ENCODE peak calls at places on chromosomes 5 and 9, in seven cellular contexts. One of them, this sample, is unnamed.

GRCh38 chr9:129954868-129955550 is 88.0 kb downstream of the FNBP1 start:
- DNase-seq in SK-N-SH: no peak
- DNase-seq in bronchial epithelial cell: no peak
- DNase-seq in heart right ventricle: no peak
- DNase-seq in AG10803: no peak
- DNase-seq in brain microvascular endothelial cell: no peak
- DNase-seq in upper lobe of left lung: no peak
- DNase-seq in this sample: no peak

GRCh38 chr5:52800394-52801213 is 12.9 kb downstream of the ITGA1 start:
- DNase-seq in AG10803: peak
- DNase-seq in brain microvascular endothelial cell: peak
- DNase-seq in heart right ventricle: peak
- DNase-seq in SK-N-SH: peak
- DNase-seq in bronchial epithelial cell: peak
- DNase-seq in upper lobe of left lung: peak
- DNase-seq in this sample: no peak

GRCh38 chr9:137437691-137438590 is 3.2 kb downstream of the ENTPD8 start:
- DNase-seq in bronchial epithelial cell: no peak
- DNase-seq in heart right ventricle: no peak
- DNase-seq in upper lobe of left lung: peak
- DNase-seq in SK-N-SH: peak
- DNase-seq in brain microvascular endothelial cell: no peak
- DNase-seq in AG10803: no peak
- DNase-seq in this sample: no peak

GRCh38 chr9:114282507-114282906 is 40.4 kb upstream of the ORM1 start:
- DNase-seq in SK-N-SH: no peak
- DNase-seq in brain microvascular endothelial cell: no peak
- DNase-seq in upper lobe of left lung: no peak
- DNase-seq in AG10803: no peak
- DNase-seq in heart right ventricle: no peak
- DNase-seq in bronchial epithelial cell: no peak
- DNase-seq in this sample: no peak

GRCh38 chr5:98424681-98425454 is 348.6 kb upstream of the RGMB start:
- DNase-seq in brain microvascular endothelial cell: peak
- DNase-seq in AG10803: peak
- DNase-seq in upper lobe of left lung: no peak
- DNase-seq in SK-N-SH: no peak
- DNase-seq in bronchial epithelial cell: no peak
- DNase-seq in heart right ventricle: peak
- DNase-seq in this sample: no peak

GRCh38 chr5:39432687-39433086 is 7.9 kb upstream of the DAB2 start:
- DNase-seq in AG10803: no peak
- DNase-seq in upper lobe of left lung: no peak
- DNase-seq in bronchial epithelial cell: no peak
- DNase-seq in brain microvascular endothelial cell: no peak
- DNase-seq in SK-N-SH: no peak
- DNase-seq in heart right ventricle: no peak
- DNase-seq in this sample: no peak

GRCh38 chr9:94817291-94818195 is 91.0 kb downstream of the AOPEP start:
- DNase-seq in SK-N-SH: no peak
- DNase-seq in upper lobe of left lung: no peak
- DNase-seq in bronchial epithelial cell: no peak
- DNase-seq in heart right ventricle: no peak
- DNase-seq in brain microvascular endothelial cell: no peak
- DNase-seq in AG10803: no peak
- DNase-seq in this sample: no peak

GRCh38 chr9:7936201-7936600 is 136.6 kb upstream of the DMAC1 start:
- DNase-seq in upper lobe of left lung: no peak
- DNase-seq in bronchial epithelial cell: no peak
- DNase-seq in brain microvascular endothelial cell: no peak
- DNase-seq in heart right ventricle: no peak
- DNase-seq in AG10803: no peak
- DNase-seq in SK-N-SH: no peak
- DNase-seq in this sample: no peak

GRCh38 chr9:136198605-136199083 is 6.3 kb downstream of the LHX3 start:
- DNase-seq in AG10803: no peak
- DNase-seq in bronchial epithelial cell: peak
- DNase-seq in SK-N-SH: peak
- DNase-seq in upper lobe of left lung: peak
- DNase-seq in heart right ventricle: no peak
- DNase-seq in brain microvascular endothelial cell: no peak
- DNase-seq in this sample: no peak

DNA sequence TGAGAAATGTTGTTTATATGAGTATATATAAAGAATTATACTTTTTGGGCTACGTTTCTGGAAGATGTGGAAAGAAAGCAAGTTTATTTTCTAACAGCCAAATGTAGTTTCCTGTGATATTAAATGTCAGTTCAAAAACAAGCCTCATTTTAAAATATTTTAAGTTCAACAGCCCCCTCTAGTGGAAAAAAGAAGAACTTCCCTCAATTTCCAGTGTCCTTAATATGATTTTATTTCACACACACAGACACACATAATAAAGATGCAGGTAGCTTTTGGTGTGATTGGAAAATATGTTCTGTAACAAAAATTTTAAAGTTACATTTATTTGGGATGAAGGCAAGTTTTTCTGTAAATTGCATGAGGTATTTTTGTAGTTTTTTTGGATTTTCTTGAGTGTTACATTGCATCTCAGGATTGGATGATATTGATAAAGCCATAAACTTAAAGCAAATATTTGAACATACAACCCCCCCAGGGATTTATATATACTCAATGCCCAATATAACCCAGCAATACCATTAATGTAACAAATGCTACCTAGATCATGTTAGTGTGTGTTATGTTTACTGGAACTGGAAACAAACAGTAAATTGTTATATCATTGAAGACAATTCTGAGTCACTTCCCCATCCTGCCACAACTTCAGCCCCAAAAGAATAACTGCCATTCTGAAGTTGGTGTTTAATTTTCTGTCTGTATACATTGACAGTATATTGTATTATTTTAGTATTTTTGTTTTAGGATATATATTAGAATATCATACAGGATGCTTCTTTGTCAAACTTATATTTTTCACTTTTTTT is 54.0 kb downstream of the CCDC171 start:
- DNase-seq in heart right ventricle: peak
- DNase-seq in AG10803: peak
- DNase-seq in bronchial epithelial cell: peak
- DNase-seq in upper lobe of left lung: no peak
- DNase-seq in brain microvascular endothelial cell: peak
- DNase-seq in SK-N-SH: peak
- DNase-seq in this sample: no peak
- TF ChIP-seq CTCF in heart right ventricle: peak
- TF ChIP-seq CTCF in AG10803: peak
- TF ChIP-seq CTCF in bronchial epithelial cell: peak
- TF ChIP-seq CTCF in upper lobe of left lung: peak
- TF ChIP-seq CTCF in brain microvascular endothelial cell: peak
- TF ChIP-seq CTCF in SK-N-SH: peak
- TF ChIP-seq CTCF in this sample: peak

GRCh38 chr5:166382031-166382430 is 1909.4 kb upstream of the WWC1 start:
- DNase-seq in heart right ventricle: no peak
- DNase-seq in SK-N-SH: no peak
- DNase-seq in brain microvascular endothelial cell: no peak
- DNase-seq in upper lobe of left lung: no peak
- DNase-seq in AG10803: no peak
- DNase-seq in bronchial epithelial cell: no peak
- DNase-seq in this sample: no peak
- TF ChIP-seq CTCF in heart right ventricle: no peak
- TF ChIP-seq CTCF in SK-N-SH: no peak
- TF ChIP-seq CTCF in brain microvascular endothelial cell: peak
- TF ChIP-seq CTCF in upper lobe of left lung: no peak
- TF ChIP-seq CTCF in AG10803: no peak
- TF ChIP-seq CTCF in bronchial epithelial cell: no peak
- TF ChIP-seq CTCF in this sample: peak

DNA sequence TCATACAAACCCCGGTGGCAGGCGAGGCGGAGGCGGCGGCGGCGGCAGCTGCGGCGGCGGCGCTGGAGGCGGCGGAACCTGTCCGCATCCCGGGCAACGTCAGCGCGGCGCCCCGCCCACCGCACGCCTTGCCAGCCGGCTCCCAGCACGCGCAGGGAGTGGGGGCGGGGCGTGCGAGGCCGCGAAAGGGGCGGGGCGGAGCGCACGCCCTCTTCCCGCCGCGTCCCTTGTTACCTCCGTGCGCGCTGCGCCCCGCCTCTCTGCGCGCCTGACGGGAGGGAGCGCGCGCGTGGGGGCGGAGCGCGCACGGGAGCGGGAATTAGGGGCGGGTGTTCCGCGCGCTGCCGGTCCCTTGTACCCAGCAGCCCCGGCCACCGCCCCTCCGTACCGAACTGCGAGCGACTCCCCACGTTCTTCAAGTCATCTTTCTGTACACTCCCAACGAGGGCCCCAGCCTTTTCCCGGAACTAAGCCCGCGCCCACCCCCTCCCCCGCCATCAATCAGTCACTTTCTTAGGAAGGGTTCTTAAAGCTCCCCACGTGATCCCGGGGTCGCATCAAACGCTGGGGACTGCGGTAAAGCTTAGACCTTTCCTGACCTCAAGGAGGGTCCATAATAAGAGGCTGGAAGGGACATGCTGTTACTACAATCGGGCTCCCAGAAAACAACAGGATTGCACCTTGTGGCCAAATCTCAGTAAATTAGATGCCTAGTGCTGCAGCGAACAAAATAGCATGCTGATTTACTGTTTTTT is at the start of gene AGTPBP1:
- DNase-seq in heart right ventricle: peak
- DNase-seq in SK-N-SH: peak
- DNase-seq in AG10803: peak
- DNase-seq in upper lobe of left lung: peak
- DNase-seq in brain microvascular endothelial cell: peak
- DNase-seq in bronchial epithelial cell: peak
- DNase-seq in this sample: peak
- TF ChIP-seq CTCF in heart right ventricle: no peak
- TF ChIP-seq CTCF in SK-N-SH: no peak
- TF ChIP-seq CTCF in AG10803: peak
- TF ChIP-seq CTCF in upper lobe of left lung: no peak
- TF ChIP-seq CTCF in brain microvascular endothelial cell: peak
- TF ChIP-seq CTCF in bronchial epithelial cell: no peak
- TF ChIP-seq CTCF in this sample: peak

GRCh38 chr5:59725393-59725768 is 168.1 kb downstream of the PDE4D start:
- DNase-seq in upper lobe of left lung: no peak
- DNase-seq in brain microvascular endothelial cell: no peak
- DNase-seq in heart right ventricle: no peak
- DNase-seq in SK-N-SH: no peak
- DNase-seq in bronchial epithelial cell: no peak
- DNase-seq in AG10803: peak
- DNase-seq in this sample: no peak

GRCh38 chr5:59722875-59723274 is 170.7 kb downstream of the PDE4D start:
- DNase-seq in bronchial epithelial cell: peak
- DNase-seq in upper lobe of left lung: no peak
- DNase-seq in heart right ventricle: no peak
- DNase-seq in brain microvascular endothelial cell: no peak
- DNase-seq in AG10803: no peak
- DNase-seq in SK-N-SH: no peak
- DNase-seq in this sample: no peak

GRCh38 chr5:59720063-59720462 is 173.5 kb downstream of the PDE4D start:
- DNase-seq in heart right ventricle: no peak
- DNase-seq in brain microvascular endothelial cell: no peak
- DNase-seq in upper lobe of left lung: no peak
- DNase-seq in bronchial epithelial cell: no peak
- DNase-seq in SK-N-SH: no peak
- DNase-seq in AG10803: no peak
- DNase-seq in this sample: no peak

GRCh38 chr5:59724482-59725392 is 168.8 kb downstream of the PDE4D start:
- DNase-seq in upper lobe of left lung: no peak
- DNase-seq in heart right ventricle: no peak
- DNase-seq in AG10803: peak
- DNase-seq in bronchial epithelial cell: peak
- DNase-seq in SK-N-SH: peak
- DNase-seq in brain microvascular endothelial cell: peak
- DNase-seq in this sample: no peak

DNA sequence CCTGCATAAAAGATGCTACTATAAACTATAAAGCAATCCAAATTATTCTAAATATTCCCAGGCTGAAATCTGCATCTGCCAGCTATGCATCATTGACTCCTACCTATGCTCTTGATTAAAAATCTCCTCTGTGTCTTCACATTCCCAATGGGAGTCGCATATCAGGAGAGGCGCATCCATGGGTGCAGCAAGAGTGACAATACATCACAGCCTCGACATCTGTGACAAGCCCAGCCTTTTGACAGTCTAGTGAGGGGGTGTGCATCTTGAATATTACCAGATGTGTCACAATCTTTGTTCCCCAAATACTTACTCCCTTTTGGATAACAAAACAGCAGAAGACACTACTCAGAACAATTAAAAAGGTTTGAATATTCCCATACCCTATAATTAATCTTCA is 171.8 kb downstream of the PDE4D start:
- DNase-seq in AG10803: no peak
- DNase-seq in SK-N-SH: no peak
- DNase-seq in brain microvascular endothelial cell: no peak
- DNase-seq in upper lobe of left lung: no peak
- DNase-seq in bronchial epithelial cell: no peak
- DNase-seq in heart right ventricle: no peak
- DNase-seq in this sample: no peak
- TF ChIP-seq CTCF in AG10803: no peak
- TF ChIP-seq CTCF in SK-N-SH: no peak
- TF ChIP-seq CTCF in brain microvascular endothelial cell: no peak
- TF ChIP-seq CTCF in upper lobe of left lung: no peak
- TF ChIP-seq CTCF in bronchial epithelial cell: no peak
- TF ChIP-seq CTCF in heart right ventricle: no peak
- TF ChIP-seq CTCF in this sample: no peak

GRCh38 chr5:82296929-82297328 is 18.8 kb upstream of the RPS23 start:
- DNase-seq in brain microvascular endothelial cell: no peak
- DNase-seq in heart right ventricle: no peak
- DNase-seq in SK-N-SH: no peak
- DNase-seq in AG10803: no peak
- DNase-seq in upper lobe of left lung: no peak
- DNase-seq in bronchial epithelial cell: no peak
- DNase-seq in this sample: no peak
- TF ChIP-seq CTCF in brain microvascular endothelial cell: no peak
- TF ChIP-seq CTCF in heart right ventricle: no peak
- TF ChIP-seq CTCF in SK-N-SH: no peak
- TF ChIP-seq CTCF in AG10803: no peak
- TF ChIP-seq CTCF in upper lobe of left lung: no peak
- TF ChIP-seq CTCF in bronchial epithelial cell: no peak
- TF ChIP-seq CTCF in this sample: no peak

DNA sequence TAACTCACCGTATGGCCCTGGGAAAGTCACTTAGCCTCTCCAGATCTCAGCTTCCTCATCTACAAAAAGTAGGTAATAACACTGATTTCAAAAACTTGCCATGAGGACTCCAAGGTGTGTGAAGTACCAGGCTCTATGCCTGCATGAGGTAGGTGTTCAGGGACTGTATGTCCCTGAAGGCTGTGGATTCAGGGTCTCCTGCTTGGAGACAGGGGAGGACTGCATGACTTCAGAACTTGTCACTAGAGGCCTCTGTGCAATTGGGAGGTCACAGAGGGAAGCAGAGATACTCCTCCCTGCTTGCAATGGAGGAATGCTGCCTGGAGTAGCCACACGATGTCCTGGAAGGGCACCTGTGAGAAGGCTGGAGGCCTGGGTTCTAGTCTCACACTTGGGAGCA is 2.2 kb downstream of the PDGFRB start:
- DNase-seq in AG10803: no peak
- DNase-seq in SK-N-SH: no peak
- DNase-seq in upper lobe of left lung: no peak
- DNase-seq in bronchial epithelial cell: no peak
- DNase-seq in heart right ventricle: no peak
- DNase-seq in brain microvascular endothelial cell: no peak
- DNase-seq in this sample: no peak
- TF ChIP-seq CTCF in AG10803: no peak
- TF ChIP-seq CTCF in SK-N-SH: no peak
- TF ChIP-seq CTCF in upper lobe of left lung: no peak
- TF ChIP-seq CTCF in bronchial epithelial cell: no peak
- TF ChIP-seq CTCF in heart right ventricle: no peak
- TF ChIP-seq CTCF in brain microvascular endothelial cell: no peak
- TF ChIP-seq CTCF in this sample: no peak